ENCODE peak calls at places on chromosomes 12 and 14, in seven cellular contexts. I, A, K, P, R, X and U are unnamed samples.

GRCh38 chr14:61503167-61503801 is 181.9 kb downstream of the PRKCH start:
- DNase-seq in I (no peak), A (no peak), K (no peak), P (no peak), R (no peak), X (peak), U (peak)

GRCh38 chr14:64680013-64680674 is 24.1 kb upstream of the PLEKHG3 start:
- DNase-seq in I (no peak), A (no peak), K (peak), P (no peak), R (no peak), X (no peak), U (peak)

GRCh38 chr14:53955671-53956426 is 776 bp downstream of the BMP4 start:
- DNase-seq in I (no peak), A (no peak), K (no peak), P (peak), R (no peak), X (no peak), U (no peak)

GRCh38 chr12:114625294-114625851 is 58.6 kb downstream of the TBX3 start:
- DNase-seq in I (no peak), A (peak), K (peak), P (peak), R (peak), X (no peak), U (no peak)

GRCh38 chr14:24996930-24997329 is 53.0 kb downstream of the STXBP6 start:
- DNase-seq in I (no peak), A (no peak), K (no peak), P (no peak), R (no peak), X (no peak), U (no peak)

GRCh38 chr12:13561923-13562322 is 365.4 kb downstream of the EMP1 start:
- DNase-seq in I (no peak), A (no peak), K (no peak), P (no peak), R (no peak), X (no peak), U (no peak)

GRCh38 chr12:21257172-21257571 is 77.5 kb downstream of the SLCO1A2 start:
- DNase-seq in I (no peak), A (no peak), K (no peak), P (no peak), R (no peak), X (no peak), U (no peak)

GRCh38 chr14:32307881-32308582 is 21.1 kb upstream of the AKAP6 start:
- DNase-seq in I (no peak), A (no peak), K (no peak), P (no peak), R (no peak), X (no peak), U (no peak)

GRCh38 chr12:5102261-5102789 is 58.6 kb downstream of the KCNA5 start:
- DNase-seq in I (no peak), A (no peak), K (no peak), P (no peak), R (no peak), X (no peak), U (no peak)